ENCODE peak calls at places on chromosomes 6 and 20, in five cellular contexts. One of them, this sample, is unnamed.

GRCh38 chr20:14235355-14235754 is 102.1 kb downstream of the FLRT3 start:
- DNase-seq in HepG2: no peak
- DNase-seq in H1: no peak
- DNase-seq in K562: no peak
- DNase-seq in SK-N-SH: no peak
- DNase-seq in this sample: no peak

GRCh38 chr6:53179961-53180651 is 31.5 kb upstream of the GCM1 start:
- DNase-seq in HepG2: no peak
- DNase-seq in H1: no peak
- DNase-seq in K562: no peak
- DNase-seq in SK-N-SH: no peak
- DNase-seq in this sample: no peak

GRCh38 chr6:34276881-34277762 is 28.3 kb upstream of the SMIM29 start:
- DNase-seq in K562: peak
- DNase-seq in SK-N-SH: no peak
- DNase-seq in H1: no peak
- DNase-seq in HepG2: peak
- DNase-seq in this sample: no peak

GRCh38 chr20:43544501-43544900 is 14.3 kb upstream of the SGK2 start:
- DNase-seq in H1: no peak
- DNase-seq in K562: no peak
- DNase-seq in SK-N-SH: no peak
- DNase-seq in HepG2: no peak
- DNase-seq in this sample: no peak

GRCh38 chr6:79466222-79466834 is 70.9 kb downstream of the LCA5 start:
- DNase-seq in K562: no peak
- DNase-seq in SK-N-SH: peak
- DNase-seq in HepG2: no peak
- DNase-seq in H1: no peak
- DNase-seq in this sample: no peak

GRCh38 chr20:33896509-33896908 is 85.4 kb downstream of the CHMP4B start:
- DNase-seq in HepG2: no peak
- DNase-seq in K562: no peak
- DNase-seq in H1: no peak
- DNase-seq in SK-N-SH: no peak
- DNase-seq in this sample: no peak

GRCh38 chr6:112331306-112331705 is 15.8 kb upstream of the RFPL4B start:
- DNase-seq in SK-N-SH: no peak
- DNase-seq in K562: no peak
- DNase-seq in H1: no peak
- DNase-seq in HepG2: no peak
- DNase-seq in this sample: no peak

GRCh38 chr6:85672623-85673022 is 29.9 kb upstream of the SYNCRIP start:
- DNase-seq in H1: peak
- DNase-seq in HepG2: no peak
- DNase-seq in K562: no peak
- DNase-seq in SK-N-SH: no peak
- DNase-seq in this sample: no peak

GRCh38 chr20:53828673-53829085 is 235.0 kb upstream of the ZNF217 start:
- DNase-seq in H1: no peak
- DNase-seq in HepG2: no peak
- DNase-seq in SK-N-SH: no peak
- DNase-seq in K562: peak
- DNase-seq in this sample: no peak

GRCh38 chr6:170383466-170384075 is 77.0 kb downstream of the FAM120B start:
- DNase-seq in K562: no peak
- DNase-seq in SK-N-SH: no peak
- DNase-seq in HepG2: no peak
- DNase-seq in H1: no peak
- DNase-seq in this sample: no peak

GRCh38 chr6:170374571-170375444 is 68.2 kb downstream of the FAM120B start:
- DNase-seq in SK-N-SH: no peak
- DNase-seq in K562: no peak
- DNase-seq in HepG2: peak
- DNase-seq in H1: no peak
- DNase-seq in this sample: no peak

GRCh38 chr6:170376386-170377084 is 70.0 kb downstream of the FAM120B start:
- DNase-seq in SK-N-SH: no peak
- DNase-seq in H1: no peak
- DNase-seq in HepG2: no peak
- DNase-seq in K562: no peak
- DNase-seq in this sample: no peak

GRCh38 chr6:170375661-170376060 is 69.1 kb downstream of the FAM120B start:
- DNase-seq in SK-N-SH: no peak
- DNase-seq in H1: no peak
- DNase-seq in K562: no peak
- DNase-seq in HepG2: no peak
- DNase-seq in this sample: no peak

GRCh38 chr6:170378502-170378901 is 71.9 kb downstream of the FAM120B start:
- DNase-seq in H1: no peak
- DNase-seq in HepG2: no peak
- DNase-seq in K562: no peak
- DNase-seq in SK-N-SH: no peak
- DNase-seq in this sample: no peak
- TF ChIP-seq TAF1 in H1: no peak
- TF ChIP-seq TAF1 in HepG2: no peak
- TF ChIP-seq TAF1 in K562: no peak
- TF ChIP-seq TAF1 in SK-N-SH: no peak
- TF ChIP-seq TAF1 in this sample: no peak

GRCh38 chr20:36249450-36249849 is 13.2 kb downstream of the AAR2 start:
- DNase-seq in HepG2: no peak
- DNase-seq in H1: no peak
- DNase-seq in K562: no peak
- DNase-seq in SK-N-SH: no peak
- DNase-seq in this sample: no peak
- TF ChIP-seq TAF1 in HepG2: no peak
- TF ChIP-seq TAF1 in H1: no peak
- TF ChIP-seq TAF1 in K562: no peak
- TF ChIP-seq TAF1 in SK-N-SH: no peak
- TF ChIP-seq TAF1 in this sample: no peak

GRCh38 chr6:30100154-30100553 is 12.7 kb downstream of the TRIM31 start:
- DNase-seq in HepG2: no peak
- DNase-seq in SK-N-SH: no peak
- DNase-seq in K562: no peak
- DNase-seq in H1: no peak
- DNase-seq in this sample: no peak

GRCh38 chr6:30100585-30101422 is 12.1 kb downstream of the TRIM31 start:
- DNase-seq in HepG2: peak
- DNase-seq in SK-N-SH: peak
- DNase-seq in K562: peak
- DNase-seq in H1: peak
- DNase-seq in this sample: no peak

GRCh38 chr6:30102701-30103629 is 9.9 kb downstream of the TRIM31 start:
- DNase-seq in SK-N-SH: peak
- DNase-seq in K562: peak
- DNase-seq in H1: peak
- DNase-seq in HepG2: peak
- DNase-seq in this sample: peak

GRCh38 chr6:30101939-30102700 is 10.8 kb downstream of the TRIM31 start:
- DNase-seq in HepG2: peak
- DNase-seq in H1: peak
- DNase-seq in K562: peak
- DNase-seq in SK-N-SH: peak
- DNase-seq in this sample: peak

GRCh38 chr6:30101423-30101938 is 11.4 kb downstream of the TRIM31 start:
- DNase-seq in HepG2: peak
- DNase-seq in H1: no peak
- DNase-seq in SK-N-SH: peak
- DNase-seq in K562: no peak
- DNase-seq in this sample: no peak
- TF ChIP-seq TAF1 in HepG2: no peak
- TF ChIP-seq TAF1 in H1: no peak
- TF ChIP-seq TAF1 in SK-N-SH: no peak
- TF ChIP-seq TAF1 in K562: no peak
- TF ChIP-seq TAF1 in this sample: no peak

DNA sequence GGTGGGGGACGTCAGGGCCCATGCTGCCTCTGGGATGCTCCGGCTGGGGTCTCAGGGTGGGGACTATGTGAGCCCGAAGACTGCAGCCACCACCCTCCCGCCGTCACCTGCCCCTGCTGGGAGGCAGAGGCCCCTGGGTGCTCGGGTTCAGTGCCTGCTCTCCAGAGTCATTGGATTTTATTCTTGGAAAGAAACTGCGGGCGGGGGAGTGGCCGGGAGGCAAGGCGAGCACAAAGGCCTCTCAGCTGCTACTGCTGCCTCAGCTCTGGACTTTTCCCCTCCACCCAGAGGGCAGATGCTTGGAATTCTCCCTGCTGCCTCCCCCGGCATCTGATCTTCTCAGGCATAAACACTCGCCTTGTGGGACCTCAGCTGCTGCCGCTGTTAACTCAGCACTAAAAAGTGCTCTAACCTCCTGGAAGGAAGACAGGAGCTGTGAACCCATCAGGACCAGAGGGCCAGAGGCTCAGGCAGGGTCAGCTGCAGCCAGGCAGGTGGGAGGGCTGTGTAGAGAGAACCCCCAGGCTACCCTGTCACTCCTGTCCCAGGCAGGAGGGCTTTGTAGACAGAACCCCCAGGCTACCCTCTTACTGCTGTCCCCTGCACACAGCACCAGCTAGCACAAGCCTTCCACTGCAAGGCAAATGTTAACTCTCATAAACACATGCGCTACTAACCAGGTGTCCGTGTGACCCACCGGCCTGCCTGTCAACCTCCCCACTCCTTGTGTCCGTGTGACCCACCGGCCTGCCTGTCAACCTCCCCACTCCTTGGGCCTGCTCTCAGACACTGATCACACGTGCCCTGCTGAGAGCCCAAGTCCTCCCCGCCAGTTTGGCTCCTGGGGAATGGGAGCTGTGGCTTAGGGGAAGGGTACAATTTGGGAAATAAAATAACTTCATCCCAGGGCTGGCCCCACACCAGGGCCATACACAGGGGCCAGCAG is 9.4 kb upstream of the FRMD1 start:
- DNase-seq in H1: no peak
- DNase-seq in K562: no peak
- DNase-seq in SK-N-SH: no peak
- DNase-seq in HepG2: peak
- DNase-seq in this sample: no peak
- TF ChIP-seq TAF1 in H1: no peak
- TF ChIP-seq TAF1 in K562: no peak
- TF ChIP-seq TAF1 in SK-N-SH: no peak
- TF ChIP-seq TAF1 in HepG2: no peak
- TF ChIP-seq TAF1 in this sample: no peak

GRCh38 chr6:24494726-24495515 is at the start of gene ALDH5A1:
- DNase-seq in SK-N-SH: peak
- DNase-seq in K562: peak
- DNase-seq in H1: peak
- DNase-seq in HepG2: peak
- DNase-seq in this sample: peak

GRCh38 chr6:24489881-24490280 is 503 bp upstream of the GPLD1 start:
- DNase-seq in HepG2: peak
- DNase-seq in K562: no peak
- DNase-seq in H1: no peak
- DNase-seq in SK-N-SH: no peak
- DNase-seq in this sample: no peak

GRCh38 chr6:24493945-24494725 is 634 bp upstream of the ALDH5A1 start:
- DNase-seq in SK-N-SH: no peak
- DNase-seq in HepG2: no peak
- DNase-seq in H1: no peak
- DNase-seq in K562: no peak
- DNase-seq in this sample: no peak

GRCh38 chr6:24489470-24489869 is at the start of gene GPLD1:
- DNase-seq in HepG2: no peak
- DNase-seq in H1: no peak
- DNase-seq in SK-N-SH: no peak
- DNase-seq in K562: no peak
- DNase-seq in this sample: no peak

GRCh38 chr6:24492475-24492874 is 2.3 kb upstream of the ALDH5A1 start:
- DNase-seq in HepG2: peak
- DNase-seq in K562: peak
- DNase-seq in SK-N-SH: no peak
- DNase-seq in H1: no peak
- DNase-seq in this sample: no peak
- TF ChIP-seq TAF1 in HepG2: no peak
- TF ChIP-seq TAF1 in K562: no peak
- TF ChIP-seq TAF1 in SK-N-SH: no peak
- TF ChIP-seq TAF1 in H1: no peak
- TF ChIP-seq TAF1 in this sample: no peak

DNA sequence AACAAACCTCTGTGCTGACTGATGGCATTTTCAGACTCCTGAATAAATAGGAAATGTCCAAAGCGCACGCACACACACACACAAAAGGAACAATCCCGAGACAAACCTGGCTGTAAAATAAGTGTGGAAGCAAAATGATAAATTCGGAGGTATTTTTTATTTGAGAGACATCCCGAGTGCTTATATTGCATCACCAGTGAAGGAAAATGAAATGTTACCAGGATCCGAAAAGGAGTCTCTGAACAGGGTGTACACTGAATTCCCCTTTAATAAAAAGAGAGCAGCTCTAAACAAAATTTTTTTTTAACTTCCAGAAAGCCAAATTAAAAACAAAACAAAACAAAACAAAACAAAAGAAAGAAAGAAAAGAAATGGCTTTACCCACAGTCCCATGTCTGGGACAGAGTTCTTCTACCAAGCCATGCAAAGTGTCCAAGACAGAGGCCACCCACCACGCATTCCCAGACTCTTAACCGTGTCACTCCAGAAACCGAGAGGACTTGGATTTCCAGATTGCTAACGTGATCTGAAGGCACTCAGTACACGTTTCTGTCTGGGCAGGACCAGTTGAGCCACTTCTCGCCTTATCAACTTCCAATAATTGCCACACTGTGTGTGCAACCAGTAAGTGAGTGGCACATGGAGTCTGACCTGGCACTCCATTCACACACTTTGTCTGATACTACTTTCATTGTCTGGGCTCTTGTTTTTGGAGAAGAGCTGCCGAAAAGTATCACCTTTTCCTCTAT is 820 bp downstream of the ME1 start:
- DNase-seq in K562: peak
- DNase-seq in SK-N-SH: peak
- DNase-seq in HepG2: no peak
- DNase-seq in H1: no peak
- DNase-seq in this sample: no peak
- TF ChIP-seq TAF1 in K562: no peak
- TF ChIP-seq TAF1 in SK-N-SH: no peak
- TF ChIP-seq TAF1 in HepG2: no peak
- TF ChIP-seq TAF1 in H1: no peak
- TF ChIP-seq TAF1 in this sample: no peak

GRCh38 chr6:32188381-32189081 is 1.5 kb downstream of the PBX2 start:
- DNase-seq in HepG2: no peak
- DNase-seq in K562: no peak
- DNase-seq in H1: no peak
- DNase-seq in SK-N-SH: no peak
- DNase-seq in this sample: no peak
- TF ChIP-seq TAF1 in HepG2: no peak
- TF ChIP-seq TAF1 in K562: no peak
- TF ChIP-seq TAF1 in H1: no peak
- TF ChIP-seq TAF1 in SK-N-SH: no peak
- TF ChIP-seq TAF1 in this sample: no peak

This sample was measured in GM12892.